ENCODE peak calls at places on chromosome 22, in six cellular contexts. W is WTC11, N is K562, M is H1, R is GM12878, Q is HepG2. C is an unnamed sample.

GRCh38 chr22:48588151-48588880 is 1239.4 kb downstream of the BRD1 start:
- DNase-seq in W (no peak), N (no peak), M (no peak), R (no peak), Q (no peak), C (no peak)

GRCh38 chr22:21660904-21661303 is 4.9 kb upstream of the PPIL2 start:
- DNase-seq in W (no peak), N (no peak), M (no peak), R (no peak), Q (no peak), C (no peak)

GRCh38 chr22:48802576-48802975 is 1025.1 kb downstream of the BRD1 start:
- DNase-seq in W (no peak), N (no peak), M (no peak), R (no peak), Q (no peak), C (no peak)

GRCh38 chr22:33789690-33790253 is 130.5 kb downstream of the LARGE1 start:
- DNase-seq in W (no peak), N (no peak), M (no peak), R (peak), Q (no peak), C (no peak)

GRCh38 chr22:20776624-20777405 is 2.9 kb downstream of the SERPIND1 start:
- DNase-seq in W (no peak), N (no peak), M (no peak), R (no peak), Q (peak), C (no peak)

GRCh38 chr22:32050678-32051515 is 7.8 kb downstream of the SLC5A1 start:
- DNase-seq in W (no peak), N (no peak), M (no peak), R (peak), Q (peak), C (peak)

GRCh38 chr22:37526376-37526775 is 7.2 kb upstream of the CARD10 start:
- DNase-seq in W (no peak), N (no peak), M (no peak), R (no peak), Q (no peak), C (no peak)

GRCh38 chr22:17569971-17570511 is 6.7 kb downstream of the SLC25A18 start:
- DNase-seq in W (no peak), N (no peak), M (no peak), R (no peak), Q (no peak), C (no peak)

GRCh38 chr22:16810188-16810802 is 14.9 kb downstream of the XKR3 start:
- DNase-seq in W (no peak), N (peak), M (no peak), R (no peak), Q (no peak), C (no peak)

GRCh38 chr22:43375951-43376455 is 32.8 kb upstream of the SCUBE1 start:
- DNase-seq in W (no peak), N (no peak), M (no peak), R (no peak), Q (no peak), C (no peak)

GRCh38 chr22:49243965-49244364 is 583.7 kb downstream of the BRD1 start:
- DNase-seq in W (no peak), N (no peak), M (no peak), R (no peak), Q (no peak), C (no peak)

GRCh38 chr22:37243402-37244113 is 511 bp downstream of the RAC2 start:
- DNase-seq in W (no peak), N (no peak), M (no peak), R (no peak), Q (no peak), C (no peak)

GRCh38 chr22:44311855-44312170 is 938 bp downstream of the SHISAL1 start:
- DNase-seq in W (no peak), N (no peak), M (no peak), R (no peak), Q (no peak), C (no peak)

GRCh38 chr22:24954114-24954463 is 1.6 kb downstream of the KIAA1671 start:
- DNase-seq in W (no peak), N (no peak), M (no peak), R (no peak), Q (peak), C (peak)

GRCh38 chr22:48659393-48659792 is 1168.3 kb downstream of the BRD1 start:
- DNase-seq in W (no peak), N (no peak), M (no peak), R (no peak), Q (no peak), C (no peak)

GRCh38 chr22:42794551-42795510 is 62.2 kb downstream of the ARFGAP3 start:
- DNase-seq in W (peak), N (no peak), M (no peak), R (no peak), Q (peak), C (peak)

GRCh38 chr22:26445577-26446275 is 16.7 kb downstream of the ASPHD2 start:
- DNase-seq in W (no peak), N (no peak), M (no peak), R (no peak), Q (no peak), C (peak)

GRCh38 chr22:27558658-27559371 is 242.7 kb downstream of the MN1 start:
- DNase-seq in W (no peak), N (no peak), M (no peak), R (no peak), Q (no peak), C (no peak)

GRCh38 chr22:27996529-27996925 is 77.5 kb upstream of the PITPNB start:
- DNase-seq in W (no peak), N (no peak), M (no peak), R (no peak), Q (no peak), C (no peak)

GRCh38 chr22:44247346-44247745 is 65.4 kb downstream of the SHISAL1 start:
- DNase-seq in W (no peak), N (no peak), M (no peak), R (no peak), Q (no peak), C (no peak)

GRCh38 chr22:42336527-42337227 is 66.2 kb upstream of the TCF20 start:
- DNase-seq in W (no peak), N (no peak), M (no peak), R (no peak), Q (no peak), C (no peak)

GRCh38 chr22:50673231-50674126 is 856 bp downstream of the SHANK3 start:
- DNase-seq in W (peak), N (peak), M (no peak), R (no peak), Q (no peak), C (peak)

GRCh38 chr22:24067587-24068376 is 56.7 kb downstream of the CABIN1 start:
- DNase-seq in W (no peak), N (no peak), M (no peak), R (no peak), Q (no peak), C (no peak)

GRCh38 chr22:38139901-38140300 is 29.4 kb upstream of the BAIAP2L2 start:
- DNase-seq in W (no peak), N (no peak), M (no peak), R (no peak), Q (no peak), C (no peak)

GRCh38 chr22:27175444-27175843 is 518.1 kb downstream of the MIAT start:
- DNase-seq in W (no peak), N (no peak), M (no peak), R (no peak), Q (no peak), C (peak)

GRCh38 chr22:44526431-44527115 is 28.5 kb upstream of the RTL6 start:
- DNase-seq in W (no peak), N (no peak), M (no peak), R (no peak), Q (no peak), C (no peak)

GRCh38 chr22:43860126-43860525 is 2.2 kb downstream of the SULT4A1 start:
- DNase-seq in W (no peak), N (no peak), M (no peak), R (no peak), Q (no peak), C (no peak)

GRCh38 chr22:50607366-50608020 is 6.9 kb downstream of the MAPK8IP2 start:
- DNase-seq in W (no peak), N (no peak), M (no peak), R (no peak), Q (no peak), C (no peak)

GRCh38 chr22:49814164-49814686 is 13.4 kb downstream of the BRD1 start:
- DNase-seq in W (no peak), N (no peak), M (no peak), R (no peak), Q (no peak), C (no peak)

GRCh38 chr22:27206747-27207133 is 549.4 kb downstream of the MIAT start:
- DNase-seq in W (no peak), N (no peak), M (no peak), R (no peak), Q (no peak), C (no peak)

GRCh38 chr22:17501679-17502285 is 61.5 kb upstream of the SLC25A18 start:
- DNase-seq in W (no peak), N (peak), M (no peak), R (peak), Q (peak), C (peak)

GRCh38 chr22:37906364-37907008 is 389 bp downstream of the MICALL1 start:
- DNase-seq in W (peak), N (peak), M (no peak), R (no peak), Q (no peak), C (peak)

GRCh38 chr22:30636226-30637077 is 871 bp downstream of the SLC35E4 start:
- DNase-seq in W (peak), N (peak), M (no peak), R (no peak), Q (no peak), C (peak)

GRCh38 chr22:49208003-49208402 is 619.7 kb downstream of the BRD1 start:
- DNase-seq in W (peak), N (no peak), M (no peak), R (no peak), Q (no peak), C (no peak)

GRCh38 chr22:35400335-35400680 is 368 bp downstream of the MCM5 start:
- DNase-seq in W (peak), N (no peak), M (no peak), R (no peak), Q (no peak), C (peak)

GRCh38 chr22:42655693-42656092 is 6.5 kb upstream of the CYB5R3 start:
- DNase-seq in W (no peak), N (no peak), M (no peak), R (peak), Q (no peak), C (peak)

GRCh38 chr22:27947461-27947860 is 28.4 kb upstream of the PITPNB start:
- DNase-seq in W (no peak), N (no peak), M (no peak), R (no peak), Q (no peak), C (no peak)

GRCh38 chr22:44449683-44450425 is 48.2 kb downstream of the RTL6 start:
- DNase-seq in W (no peak), N (no peak), M (no peak), R (no peak), Q (no peak), C (no peak)

GRCh38 chr22:37457093-37457893 is 28.9 kb downstream of the MFNG start:
- DNase-seq in W (peak), N (peak), M (peak), R (peak), Q (peak), C (peak)

GRCh38 chr22:43381693-43382092 is 30.1 kb upstream of the MPPED1 start:
- DNase-seq in W (no peak), N (no peak), M (no peak), R (no peak), Q (no peak), C (no peak)

GRCh38 chr22:47437110-47437509 is 674.7 kb downstream of the TBC1D22A start:
- DNase-seq in W (no peak), N (no peak), M (no peak), R (no peak), Q (no peak), C (no peak)
- TF ChIP-seq CREB1 in W (no peak), N (no peak), M (no peak), R (no peak), Q (no peak), C (no peak)

GRCh38 chr22:40024201-40025061 is 29.7 kb downstream of the FAM83F start:
- DNase-seq in W (peak), N (peak), M (no peak), R (no peak), Q (peak), C (peak)
- TF ChIP-seq CREB1 in W (no peak), N (no peak), M (peak), R (no peak), Q (no peak), C (no peak)

DNA sequence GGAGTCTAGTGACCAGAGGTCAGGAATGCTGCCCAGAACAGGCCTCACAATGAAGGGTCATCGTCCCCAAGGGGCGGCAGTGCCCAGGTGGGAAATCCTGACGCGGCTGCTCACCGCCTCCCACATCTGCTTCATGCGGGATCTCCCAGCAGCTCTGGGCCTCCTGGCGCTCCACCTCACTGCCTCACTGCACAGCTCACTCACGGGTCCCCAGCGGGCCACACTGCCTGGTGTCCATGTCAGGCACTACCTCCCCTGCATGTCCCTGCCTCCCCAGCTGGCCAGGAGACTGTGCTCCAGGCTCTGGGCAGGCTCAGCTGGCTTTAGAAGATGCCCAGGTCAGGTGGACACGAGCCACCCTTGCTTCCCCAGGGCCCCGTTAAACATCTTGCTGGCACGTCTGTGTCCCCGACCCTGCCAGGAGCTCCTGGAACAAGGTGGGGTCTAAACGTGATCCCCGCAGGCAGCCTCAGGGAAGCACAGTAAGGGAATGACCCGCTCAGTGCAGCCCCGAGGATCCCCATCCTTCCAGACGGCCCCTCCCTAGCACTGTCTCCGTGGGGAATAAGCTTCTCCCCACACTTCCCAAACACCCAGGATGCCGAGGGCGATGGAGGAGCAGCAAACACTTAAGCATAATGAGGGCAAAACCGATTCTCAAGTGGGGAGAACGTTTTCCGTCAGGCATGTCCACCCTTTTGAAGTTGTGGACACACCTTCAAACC is 93.2 kb downstream of the TRMU start:
- DNase-seq in W (no peak), N (no peak), M (no peak), R (no peak), Q (no peak), C (no peak)
- TF ChIP-seq CREB1 in W (no peak), N (no peak), M (no peak), R (no peak), Q (no peak), C (no peak)

GRCh38 chr22:41330169-41330568 is 28.8 kb downstream of the ZC3H7B start:
- DNase-seq in W (no peak), N (no peak), M (no peak), R (no peak), Q (no peak), C (no peak)
- TF ChIP-seq CREB1 in W (no peak), N (no peak), M (no peak), R (no peak), Q (no peak), C (no peak)

DNA sequence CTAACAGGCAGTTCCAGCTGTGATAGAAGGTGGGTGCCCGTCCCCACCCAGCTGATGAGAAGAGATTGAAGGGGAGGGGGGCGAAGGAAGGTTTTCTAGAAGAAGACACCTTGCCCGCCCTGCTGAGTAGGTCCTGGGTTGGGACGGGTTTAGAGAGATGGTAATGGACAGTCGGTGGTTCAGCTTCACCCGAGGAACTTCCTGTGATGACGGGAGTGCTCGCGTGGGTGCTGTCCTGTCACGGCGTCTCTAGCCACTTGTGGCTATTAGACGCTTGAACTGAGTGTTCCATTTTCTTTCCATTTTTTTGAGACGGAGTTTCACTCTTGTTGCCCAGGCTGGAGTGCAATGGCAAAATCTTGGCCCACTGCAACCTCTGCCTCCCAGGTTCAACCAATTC is 27.6 kb upstream of the MGAT3 start:
- DNase-seq in W (no peak), N (no peak), M (no peak), R (no peak), Q (no peak), C (no peak)
- TF ChIP-seq CREB1 in W (no peak), N (no peak), M (no peak), R (no peak), Q (no peak), C (no peak)

GRCh38 chr22:22888509-22889353 is 1.1 kb downstream of the IGLL5 start:
- DNase-seq in W (no peak), N (peak), M (no peak), R (no peak), Q (no peak), C (no peak)
- TF ChIP-seq CREB1 in W (no peak), N (no peak), M (no peak), R (no peak), Q (no peak), C (no peak)

DNA sequence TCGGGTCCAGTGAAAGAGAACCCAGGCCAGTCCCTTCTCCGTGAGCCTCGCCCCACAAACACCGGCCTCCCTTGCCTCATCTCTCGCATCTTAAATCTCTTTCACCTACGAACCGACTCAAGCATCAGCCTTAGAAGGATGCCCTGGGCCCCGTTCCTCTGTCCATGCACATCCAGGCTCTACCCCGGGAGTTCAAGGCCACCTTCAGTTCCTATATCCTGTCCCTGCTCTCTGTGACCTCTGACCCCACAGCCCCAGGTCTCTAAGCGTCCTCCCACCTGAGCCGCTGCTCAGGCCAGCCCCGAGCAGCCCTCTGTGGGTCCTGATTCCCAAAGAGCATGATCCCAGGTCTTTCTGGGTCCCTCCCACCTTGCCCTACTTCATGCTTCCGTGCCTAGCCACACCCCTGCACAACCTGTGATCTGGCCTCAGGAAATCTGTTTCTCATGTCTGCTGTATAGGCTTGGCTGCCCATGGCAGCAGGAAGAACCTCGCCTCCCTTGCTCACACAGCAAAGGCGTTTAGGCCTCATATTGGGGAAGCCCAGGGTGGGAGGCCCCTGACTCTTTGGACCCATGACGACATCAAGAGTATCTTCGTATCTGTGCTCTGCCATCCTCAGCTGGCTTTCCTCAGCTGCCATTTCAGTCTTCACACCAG is 77.5 kb upstream of the SEPTIN5 start:
- DNase-seq in W (no peak), N (no peak), M (no peak), R (no peak), Q (no peak), C (no peak)
- TF ChIP-seq CREB1 in W (no peak), N (no peak), M (no peak), R (no peak), Q (no peak), C (no peak)

GRCh38 chr22:29073618-29074275 is 912 bp downstream of the KREMEN1 start:
- DNase-seq in W (peak), N (peak), M (no peak), R (no peak), Q (peak), C (peak)

GRCh38 chr22:29072979-29073617 is at the start of gene KREMEN1:
- DNase-seq in W (peak), N (no peak), M (no peak), R (no peak), Q (no peak), C (no peak)

GRCh38 chr22:29071261-29072045 is 1.4 kb upstream of the KREMEN1 start:
- DNase-seq in W (peak), N (no peak), M (peak), R (no peak), Q (peak), C (peak)

GRCh38 chr22:29072193-29072978 is 449 bp upstream of the KREMEN1 start:
- DNase-seq in W (peak), N (peak), M (peak), R (no peak), Q (peak), C (peak)

DNA sequence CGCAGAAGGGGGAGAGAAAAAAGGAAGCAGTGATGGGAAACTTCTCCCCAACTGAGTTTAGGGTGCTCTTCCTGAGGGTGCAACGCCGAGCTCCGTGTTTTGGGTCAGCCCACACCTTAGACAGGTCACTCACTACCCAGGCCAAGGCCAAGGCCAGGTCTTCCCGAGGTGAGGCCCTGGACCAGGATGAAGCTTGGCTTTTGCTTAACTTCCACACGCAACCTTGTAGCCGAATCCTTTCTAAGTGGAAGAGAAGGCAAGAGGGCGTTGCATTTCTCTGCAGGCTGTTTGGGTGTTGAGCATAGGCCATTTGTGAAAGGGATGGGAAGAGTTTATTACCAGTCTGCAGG is 1.4 kb downstream of the KREMEN1 start:
- DNase-seq in W (no peak), N (no peak), M (no peak), R (no peak), Q (no peak), C (peak)
- TF ChIP-seq CREB1 in W (no peak), N (no peak), M (no peak), R (no peak), Q (no peak), C (no peak)

C was measured in GM23338.